ENCODE peak calls at places on chromosomes 7 and 10, in four cellular contexts. One of them, this sample, is unnamed.

GRCh38 chr7:129914536-129915272 is 38.1 kb downstream of the UBE2H start:
- DNase-seq in foreskin keratinocyte: no peak
- DNase-seq in AML-193: no peak
- DNase-seq in H54: no peak
- DNase-seq in this sample: no peak

GRCh38 chr10:55351431-55351830 is 550.4 kb upstream of the PCDH15 start:
- DNase-seq in foreskin keratinocyte: no peak
- DNase-seq in AML-193: no peak
- DNase-seq in H54: no peak
- DNase-seq in this sample: no peak

GRCh38 chr10:113680172-113681111 is 730 bp downstream of the CASP7 start:
- DNase-seq in foreskin keratinocyte: peak; percentile 77
- DNase-seq in AML-193: peak; percentile 59
- DNase-seq in H54: peak; percentile 34
- DNase-seq in this sample: peak; percentile 57

GRCh38 chr7:105896407-105896842 is 20.0 kb upstream of the ATXN7L1 start:
- DNase-seq in foreskin keratinocyte: no peak
- DNase-seq in AML-193: no peak
- DNase-seq in H54: no peak
- DNase-seq in this sample: no peak

GRCh38 chr10:98055875-98056516 is 25.6 kb upstream of the CRTAC1 start:
- DNase-seq in foreskin keratinocyte: no peak
- DNase-seq in AML-193: no peak
- DNase-seq in H54: no peak
- DNase-seq in this sample: no peak

GRCh38 chr10:119207713-119208552 is 562 bp downstream of the GRK5 start:
- DNase-seq in foreskin keratinocyte: no peak
- DNase-seq in AML-193: no peak
- DNase-seq in H54: peak; percentile 21
- DNase-seq in this sample: peak; percentile 38

GRCh38 chr7:84144935-84145334 is 49.7 kb downstream of the SEMA3A start:
- DNase-seq in foreskin keratinocyte: no peak
- DNase-seq in AML-193: no peak
- DNase-seq in H54: no peak
- DNase-seq in this sample: no peak

GRCh38 chr10:42428534-42428933 is 209.8 kb downstream of the ZNF33B start:
- DNase-seq in foreskin keratinocyte: no peak
- DNase-seq in AML-193: peak; percentile 15
- DNase-seq in H54: no peak
- DNase-seq in this sample: peak; percentile 1

GRCh38 chr7:237385-237784 is 45.0 kb downstream of the FAM20C start:
- DNase-seq in foreskin keratinocyte: no peak
- DNase-seq in AML-193: no peak
- DNase-seq in H54: no peak
- DNase-seq in this sample: no peak

GRCh38 chr7:82443044-82443800 is at the start of gene CACNA2D1:
- DNase-seq in foreskin keratinocyte: no peak
- DNase-seq in AML-193: no peak
- DNase-seq in H54: no peak
- DNase-seq in this sample: peak; percentile 3

GRCh38 chr10:43263551-43264323 is 3.1 kb downstream of the RASGEF1A start:
- DNase-seq in foreskin keratinocyte: no peak
- DNase-seq in AML-193: no peak
- DNase-seq in H54: no peak
- DNase-seq in this sample: no peak

GRCh38 chr7:55362927-55363326 is 2.2 kb upstream of the LANCL2 start:
- DNase-seq in foreskin keratinocyte: no peak
- DNase-seq in AML-193: no peak
- DNase-seq in H54: no peak
- DNase-seq in this sample: no peak